ENCODE peak calls at places on chromosomes 2 and 18, in six cellular contexts. L is GM12865, I is body of pancreas, J is GM12878, A is fibroblast of lung, R is Caki2. Z is an unnamed sample.

GRCh38 chr18:73594749-73595148 is 552.9 kb downstream of the FBXO15 start:
- DNase-seq in A (peak), L (no peak), R (no peak), J (no peak), I (peak), Z (no peak)

GRCh38 chr2:109331864-109332848 is 203.2 kb downstream of the SH3RF3 start:
- DNase-seq in L (peak), R (peak), I (peak), A (peak), J (no peak), Z (peak)

GRCh38 chr2:172079838-172080640 is 5.3 kb upstream of the DLX1 start:
- DNase-seq in A (no peak), I (no peak), J (no peak), R (no peak), L (no peak), Z (no peak)

GRCh38 chr2:135456835-135457234 is 74.2 kb downstream of the ZRANB3 start:
- DNase-seq in A (no peak), I (no peak), L (no peak), R (no peak), J (no peak), Z (no peak)

GRCh38 chr2:161990036-161990435 is 84.0 kb downstream of the DPP4 start:
- DNase-seq in J (no peak), R (no peak), L (no peak), I (no peak), A (no peak), Z (no peak)

GRCh38 chr2:129881786-129882396 is 97.6 kb upstream of the RAB6C start:
- DNase-seq in A (no peak), L (no peak), J (no peak), R (no peak), I (no peak), Z (no peak)

GRCh38 chr2:235976956-235977355 is 191.2 kb downstream of the GBX2 start:
- DNase-seq in L (no peak), I (no peak), A (no peak), R (no peak), J (no peak), Z (no peak)

GRCh38 chr18:59730896-59731295 is 33.7 kb upstream of the CCBE1 start:
- DNase-seq in L (no peak), A (no peak), R (no peak), J (no peak), I (no peak), Z (no peak)

GRCh38 chr2:148814853-148815419 is 60.1 kb upstream of the KIF5C start:
- DNase-seq in J (no peak), I (peak), L (no peak), R (no peak), A (peak), Z (no peak)

GRCh38 chr2:62527478-62528210 is 21.6 kb upstream of the TMEM17 start:
- DNase-seq in R (no peak), I (no peak), A (no peak), J (no peak), L (no peak), Z (no peak)

GRCh38 chr2:238925816-238926215 is 77.9 kb downstream of the TWIST2 start:
- DNase-seq in J (no peak), A (no peak), L (no peak), I (no peak), R (no peak), Z (no peak)

GRCh38 chr2:36635194-36635593 is 37.2 kb upstream of the FEZ2 start:
- DNase-seq in I (no peak), L (no peak), J (no peak), R (no peak), A (no peak), Z (no peak)

GRCh38 chr18:11512096-11513030 is 97.0 kb upstream of the SLC35G4 start:
- DNase-seq in A (no peak), R (peak), J (no peak), L (peak), I (no peak), Z (no peak)

GRCh38 chr2:95313296-95314265 is 16.4 kb downstream of the KCNIP3 start:
- DNase-seq in L (no peak), R (no peak), J (no peak), A (no peak), I (no peak), Z (no peak)

GRCh38 chr2:75608684-75609333 is 37.8 kb upstream of the MRPL19 start:
- DNase-seq in J (no peak), I (peak), L (peak), R (peak), A (peak), Z (peak)

GRCh38 chr2:144414324-144414845 is 105.5 kb downstream of the ZEB2 start:
- DNase-seq in J (no peak), R (no peak), A (peak), I (no peak), L (peak), Z (no peak)

GRCh38 chr2:231198291-231199173 is at the start of gene ARMC9:
- DNase-seq in J (peak), A (peak), I (peak), L (peak), R (peak), Z (peak)